ENCODE peak calls at places on chromosomes 5 and 9, in eight cellular contexts. One of them, this sample, is unnamed.

GRCh38 chr5:34749431-34749872 is 89.5 kb upstream of the TTC23L start:
- DNase-seq in CD8-positive, alpha-beta T cell: no peak
- DNase-seq in psoas muscle: no peak
- DNase-seq in A673: no peak
- DNase-seq in H9: no peak
- DNase-seq in dorsolateral prefrontal cortex: no peak
- DNase-seq in tibial artery: no peak
- DNase-seq in IMR-90: peak
- DNase-seq in this sample: no peak

GRCh38 chr9:133995012-133995896 is 3.1 kb upstream of the VAV2 start:
- DNase-seq in psoas muscle: peak
- DNase-seq in CD8-positive, alpha-beta T cell: no peak
- DNase-seq in H9: no peak
- DNase-seq in tibial artery: no peak
- DNase-seq in dorsolateral prefrontal cortex: no peak
- DNase-seq in A673: peak
- DNase-seq in IMR-90: no peak
- DNase-seq in this sample: no peak

GRCh38 chr9:89993678-89994630 is 389.1 kb downstream of the GADD45G start:
- DNase-seq in IMR-90: no peak
- DNase-seq in psoas muscle: peak
- DNase-seq in tibial artery: peak
- DNase-seq in dorsolateral prefrontal cortex: no peak
- DNase-seq in CD8-positive, alpha-beta T cell: no peak
- DNase-seq in H9: no peak
- DNase-seq in A673: no peak
- DNase-seq in this sample: no peak

GRCh38 chr9:70574222-70574837 is 159.9 kb upstream of the KLF9 start:
- DNase-seq in psoas muscle: peak
- DNase-seq in IMR-90: peak
- DNase-seq in CD8-positive, alpha-beta T cell: no peak
- DNase-seq in tibial artery: peak
- DNase-seq in dorsolateral prefrontal cortex: no peak
- DNase-seq in A673: no peak
- DNase-seq in H9: no peak
- DNase-seq in this sample: no peak

GRCh38 chr5:74127377-74128338 is 501.7 kb downstream of the ARHGEF28 start:
- DNase-seq in dorsolateral prefrontal cortex: no peak
- DNase-seq in IMR-90: peak
- DNase-seq in H9: no peak
- DNase-seq in CD8-positive, alpha-beta T cell: no peak
- DNase-seq in tibial artery: no peak
- DNase-seq in psoas muscle: no peak
- DNase-seq in A673: no peak
- DNase-seq in this sample: no peak

GRCh38 chr5:81081461-81081835 is 121.3 kb downstream of the RASGRF2 start:
- DNase-seq in A673: no peak
- DNase-seq in psoas muscle: no peak
- DNase-seq in tibial artery: no peak
- DNase-seq in dorsolateral prefrontal cortex: peak
- DNase-seq in CD8-positive, alpha-beta T cell: no peak
- DNase-seq in IMR-90: no peak
- DNase-seq in H9: no peak
- DNase-seq in this sample: peak

GRCh38 chr9:119811030-119811429 is 441.8 kb upstream of the BRINP1 start:
- DNase-seq in dorsolateral prefrontal cortex: no peak
- DNase-seq in CD8-positive, alpha-beta T cell: no peak
- DNase-seq in IMR-90: peak
- DNase-seq in psoas muscle: no peak
- DNase-seq in tibial artery: no peak
- DNase-seq in A673: no peak
- DNase-seq in H9: no peak
- DNase-seq in this sample: no peak

GRCh38 chr5:1001406-1002270 is 7.0 kb upstream of the NKD2 start:
- DNase-seq in tibial artery: peak
- DNase-seq in A673: no peak
- DNase-seq in H9: no peak
- DNase-seq in dorsolateral prefrontal cortex: peak
- DNase-seq in psoas muscle: no peak
- DNase-seq in CD8-positive, alpha-beta T cell: no peak
- DNase-seq in IMR-90: no peak
- DNase-seq in this sample: no peak

GRCh38 chr9:133107961-133108793 is 12.9 kb downstream of the RALGDS start:
- DNase-seq in IMR-90: no peak
- DNase-seq in H9: no peak
- DNase-seq in A673: no peak
- DNase-seq in dorsolateral prefrontal cortex: no peak
- DNase-seq in tibial artery: peak
- DNase-seq in psoas muscle: peak
- DNase-seq in CD8-positive, alpha-beta T cell: no peak
- DNase-seq in this sample: no peak

GRCh38 chr5:132271251-132272246 is 14.1 kb downstream of the PDLIM4 start:
- DNase-seq in dorsolateral prefrontal cortex: no peak
- DNase-seq in A673: no peak
- DNase-seq in CD8-positive, alpha-beta T cell: no peak
- DNase-seq in H9: peak
- DNase-seq in tibial artery: no peak
- DNase-seq in psoas muscle: no peak
- DNase-seq in IMR-90: no peak
- DNase-seq in this sample: no peak

GRCh38 chr5:149962601-149963300 is 2.2 kb downstream of the SLC26A2 start:
- DNase-seq in psoas muscle: no peak
- DNase-seq in H9: no peak
- DNase-seq in CD8-positive, alpha-beta T cell: no peak
- DNase-seq in IMR-90: no peak
- DNase-seq in tibial artery: no peak
- DNase-seq in dorsolateral prefrontal cortex: no peak
- DNase-seq in A673: peak
- DNase-seq in this sample: no peak

GRCh38 chr5:137989419-137989818 is 43.5 kb downstream of the FAM13B start:
- DNase-seq in psoas muscle: no peak
- DNase-seq in IMR-90: no peak
- DNase-seq in tibial artery: no peak
- DNase-seq in dorsolateral prefrontal cortex: no peak
- DNase-seq in CD8-positive, alpha-beta T cell: no peak
- DNase-seq in H9: no peak
- DNase-seq in A673: no peak
- DNase-seq in this sample: no peak

DNA sequence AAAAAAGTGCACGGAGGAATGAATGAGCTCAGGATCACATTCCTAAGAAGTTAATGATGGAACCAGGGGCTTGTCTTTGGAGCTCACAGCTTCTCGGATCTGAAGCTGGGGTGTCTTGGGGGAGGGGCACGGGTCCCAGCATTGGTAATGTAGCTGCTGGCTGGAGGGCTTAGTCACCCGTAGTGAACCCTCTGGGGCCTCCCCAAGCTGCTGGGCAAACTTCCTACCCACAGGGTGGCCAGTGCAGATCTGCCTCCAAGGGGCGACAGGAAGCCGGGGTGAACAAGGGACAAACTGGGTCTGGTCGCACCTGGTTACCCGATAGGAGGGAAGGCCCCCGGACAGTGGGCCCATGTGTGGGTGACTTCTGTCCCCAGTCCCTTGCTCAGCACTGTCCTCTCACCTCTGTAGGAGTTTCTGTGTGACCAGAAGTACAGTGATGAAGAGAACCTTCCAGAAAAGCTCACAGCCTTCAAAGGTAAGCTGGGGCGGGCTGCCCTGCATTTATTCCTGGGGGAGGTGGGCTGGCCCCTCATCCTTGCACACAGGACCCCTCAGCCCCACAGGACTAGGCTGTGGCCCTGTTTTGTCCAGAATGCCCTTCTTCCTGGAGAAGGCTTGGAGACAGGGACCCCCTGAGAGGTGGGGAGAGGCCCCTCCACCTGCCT is 14.1 kb upstream of the NUP214 start:
- DNase-seq in IMR-90: no peak
- DNase-seq in H9: no peak
- DNase-seq in A673: no peak
- DNase-seq in CD8-positive, alpha-beta T cell: no peak
- DNase-seq in dorsolateral prefrontal cortex: no peak
- DNase-seq in psoas muscle: no peak
- DNase-seq in tibial artery: no peak
- DNase-seq in this sample: no peak
- H3K27ac ChIP-seq in IMR-90: no peak
- H3K27ac ChIP-seq in H9: no peak
- H3K27ac ChIP-seq in A673: no peak
- H3K27ac ChIP-seq in CD8-positive, alpha-beta T cell: no peak
- H3K27ac ChIP-seq in dorsolateral prefrontal cortex: peak
- H3K27ac ChIP-seq in psoas muscle: no peak
- H3K27ac ChIP-seq in tibial artery: no peak
- H3K27ac ChIP-seq in this sample: peak

DNA sequence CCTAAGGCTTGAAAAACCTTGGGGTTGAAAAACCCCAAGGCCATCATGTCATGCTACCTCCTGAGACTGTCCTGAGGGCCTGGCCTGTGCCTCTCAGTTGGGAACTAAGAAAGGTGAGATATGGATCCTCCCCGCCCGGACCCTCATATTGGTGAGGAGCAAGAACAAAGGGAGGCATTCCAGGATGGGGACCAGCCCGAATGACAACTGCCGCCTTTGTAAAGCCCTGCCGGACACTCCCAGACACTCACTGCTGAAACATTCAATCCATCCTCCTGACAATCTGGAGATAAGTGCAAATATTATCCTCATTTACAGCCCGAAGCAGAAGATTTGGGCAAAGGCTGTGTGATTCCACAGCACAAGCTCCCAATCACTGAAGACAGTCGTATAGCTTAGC is 298.3 kb downstream of the NSG2 start:
- DNase-seq in tibial artery: no peak
- DNase-seq in H9: no peak
- DNase-seq in A673: no peak
- DNase-seq in psoas muscle: no peak
- DNase-seq in IMR-90: no peak
- DNase-seq in CD8-positive, alpha-beta T cell: no peak
- DNase-seq in dorsolateral prefrontal cortex: no peak
- DNase-seq in this sample: no peak
- H3K27ac ChIP-seq in tibial artery: no peak
- H3K27ac ChIP-seq in H9: no peak
- H3K27ac ChIP-seq in A673: no peak
- H3K27ac ChIP-seq in psoas muscle: no peak
- H3K27ac ChIP-seq in IMR-90: no peak
- H3K27ac ChIP-seq in CD8-positive, alpha-beta T cell: no peak
- H3K27ac ChIP-seq in dorsolateral prefrontal cortex: no peak
- H3K27ac ChIP-seq in this sample: no peak

GRCh38 chr5:14487101-14487895 is 94.3 kb upstream of the OTULINL start:
- DNase-seq in H9: no peak
- DNase-seq in dorsolateral prefrontal cortex: no peak
- DNase-seq in tibial artery: no peak
- DNase-seq in CD8-positive, alpha-beta T cell: no peak
- DNase-seq in A673: no peak
- DNase-seq in IMR-90: no peak
- DNase-seq in psoas muscle: no peak
- DNase-seq in this sample: no peak
- H3K27ac ChIP-seq in H9: no peak
- H3K27ac ChIP-seq in dorsolateral prefrontal cortex: no peak
- H3K27ac ChIP-seq in tibial artery: no peak
- H3K27ac ChIP-seq in CD8-positive, alpha-beta T cell: no peak
- H3K27ac ChIP-seq in A673: no peak
- H3K27ac ChIP-seq in IMR-90: no peak
- H3K27ac ChIP-seq in psoas muscle: no peak
- H3K27ac ChIP-seq in this sample: no peak

GRCh38 chr5:116371935-116372334 is 202.7 kb downstream of the SEMA6A start:
- DNase-seq in IMR-90: no peak
- DNase-seq in tibial artery: no peak
- DNase-seq in dorsolateral prefrontal cortex: no peak
- DNase-seq in H9: no peak
- DNase-seq in CD8-positive, alpha-beta T cell: no peak
- DNase-seq in A673: peak
- DNase-seq in psoas muscle: no peak
- DNase-seq in this sample: no peak
- H3K27ac ChIP-seq in IMR-90: no peak
- H3K27ac ChIP-seq in tibial artery: no peak
- H3K27ac ChIP-seq in dorsolateral prefrontal cortex: peak
- H3K27ac ChIP-seq in H9: no peak
- H3K27ac ChIP-seq in CD8-positive, alpha-beta T cell: no peak
- H3K27ac ChIP-seq in A673: no peak
- H3K27ac ChIP-seq in psoas muscle: peak
- H3K27ac ChIP-seq in this sample: peak

DNA sequence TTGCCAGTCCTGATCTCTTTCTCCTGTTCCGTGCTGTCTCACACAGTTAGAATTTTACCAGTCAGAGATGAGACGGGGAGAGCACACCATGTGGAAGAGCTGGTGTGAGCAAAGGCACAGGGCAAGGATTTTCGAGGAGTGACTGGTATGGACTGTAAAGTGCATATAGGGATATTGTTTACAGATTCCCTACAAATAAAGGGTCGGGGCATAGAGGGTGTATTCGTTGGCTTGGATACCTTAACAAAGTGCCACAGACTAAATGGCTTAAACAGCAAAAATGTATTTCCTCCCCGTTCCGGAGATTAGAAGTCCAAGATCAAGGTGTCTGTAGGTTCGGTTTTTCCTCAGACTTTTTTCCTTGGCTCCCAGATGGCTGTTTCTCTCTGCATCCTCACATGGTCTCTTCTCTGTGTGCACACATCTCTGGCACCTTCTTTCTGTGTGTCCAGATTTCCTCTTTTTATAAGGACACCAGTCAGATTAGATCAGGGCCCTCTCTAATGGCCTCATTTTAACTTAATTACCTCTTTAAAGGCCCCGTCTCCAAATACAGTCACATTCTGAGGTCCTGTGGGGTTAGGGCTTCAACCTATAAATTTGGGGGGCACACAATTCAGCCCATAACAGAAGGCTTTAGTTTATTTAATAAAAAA is 23.4 kb downstream of the CYFIP2 start:
- DNase-seq in dorsolateral prefrontal cortex: no peak
- DNase-seq in psoas muscle: no peak
- DNase-seq in CD8-positive, alpha-beta T cell: no peak
- DNase-seq in tibial artery: no peak
- DNase-seq in H9: no peak
- DNase-seq in A673: no peak
- DNase-seq in IMR-90: no peak
- DNase-seq in this sample: no peak
- H3K27ac ChIP-seq in dorsolateral prefrontal cortex: no peak
- H3K27ac ChIP-seq in psoas muscle: no peak
- H3K27ac ChIP-seq in CD8-positive, alpha-beta T cell: peak
- H3K27ac ChIP-seq in tibial artery: no peak
- H3K27ac ChIP-seq in H9: no peak
- H3K27ac ChIP-seq in A673: no peak
- H3K27ac ChIP-seq in IMR-90: no peak
- H3K27ac ChIP-seq in this sample: no peak